ENCODE peak calls at places on chromosome 18, in six cellular contexts. C, F, Y, I, V and B are unnamed samples.

GRCh38 chr18:55414475-55414874 is 173.5 kb downstream of the TCF4 start:
- DNase-seq in V (no peak), Y (no peak), I (no peak), F (no peak), C (no peak), B (no peak)

GRCh38 chr18:23068692-23069305 is 66.5 kb upstream of the CABLES1 start:
- DNase-seq in C (no peak), F (no peak), I (no peak), V (no peak), Y (no peak), B (no peak)

GRCh38 chr18:44036500-44036899 is 644.2 kb upstream of the SETBP1 start:
- DNase-seq in Y (no peak), C (peak), F (no peak), V (peak), I (no peak), B (no peak)

GRCh38 chr18:22848618-22849017 is 84.5 kb upstream of the RBBP8 start:
- DNase-seq in C (peak), V (no peak), Y (no peak), F (no peak), I (no peak), B (no peak)

GRCh38 chr18:27653247-27653646 is 468.1 kb upstream of the CHST9 start:
- DNase-seq in Y (no peak), V (no peak), I (no peak), C (no peak), F (no peak), B (no peak)

GRCh38 chr18:21740724-21741510 is at the start of gene MIB1:
- DNase-seq in Y (peak), V (peak), I (peak), C (no peak), F (peak), B (peak)

GRCh38 chr18:58393295-58393694 is 235.6 kb downstream of the ALPK2 start:
- DNase-seq in C (no peak), I (no peak), F (no peak), Y (no peak), V (no peak), B (no peak)

GRCh38 chr18:64142904-64143303 is 6.0 kb downstream of the LINC00305 start:
- DNase-seq in I (no peak), F (no peak), V (no peak), C (no peak), Y (no peak), B (no peak)

DNA sequence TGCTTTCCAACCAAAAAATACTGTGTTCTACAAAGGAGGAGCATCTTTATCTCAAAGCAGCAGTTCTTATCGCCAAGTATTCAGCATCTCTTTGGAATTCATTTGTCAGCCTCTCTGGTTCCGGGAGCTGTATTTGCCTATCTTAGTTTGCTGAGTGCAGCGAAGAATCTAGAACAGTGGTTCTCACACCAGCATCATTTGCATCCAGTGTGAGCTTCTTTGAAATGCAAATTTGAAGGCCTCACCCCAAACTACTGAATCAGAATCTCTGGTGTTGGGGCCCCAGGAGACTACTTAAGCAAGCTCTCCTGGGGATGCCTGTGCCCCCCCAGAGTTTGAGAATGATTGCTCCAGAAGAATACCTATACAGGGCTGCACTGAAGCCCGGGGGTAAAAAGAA is 1.5 kb upstream of the PTPN2 start:
- DNase-seq in C (no peak), Y (no peak), I (no peak), V (no peak), F (no peak), B (no peak)
- TF ChIP-seq CTCF in C (no peak), Y (no peak), I (no peak), V (no peak), F (no peak), B (no peak)

GRCh38 chr18:30888344-30888743 is 154.2 kb downstream of the DSC3 start:
- DNase-seq in C (no peak), Y (no peak), V (no peak), F (no peak), I (no peak), B (no peak)

GRCh38 chr18:30886998-30887397 is 155.5 kb downstream of the DSC3 start:
- DNase-seq in Y (no peak), F (no peak), V (no peak), C (no peak), I (no peak), B (no peak)

GRCh38 chr18:30889582-30890301 is 152.8 kb downstream of the DSC3 start:
- DNase-seq in I (no peak), F (no peak), V (no peak), Y (peak), C (peak), B (peak)
- TF ChIP-seq CTCF in I (no peak), F (no peak), V (peak), Y (peak), C (no peak), B (peak)

GRCh38 chr18:75170916-75171315 is 38.0 kb downstream of the PTGR3 start:
- DNase-seq in Y (no peak), C (no peak), I (no peak), V (no peak), F (no peak), B (no peak)

GRCh38 chr18:75173758-75174157 is 35.2 kb downstream of the PTGR3 start:
- DNase-seq in I (no peak), Y (no peak), F (no peak), C (no peak), V (no peak), B (no peak)

GRCh38 chr18:75170022-75170789 is 38.7 kb downstream of the PTGR3 start:
- DNase-seq in I (no peak), V (peak), Y (no peak), F (no peak), C (no peak), B (no peak)

GRCh38 chr18:75172299-75173124 is 36.4 kb downstream of the PTGR3 start:
- DNase-seq in V (no peak), Y (no peak), F (no peak), I (no peak), C (no peak), B (no peak)

GRCh38 chr18:75173125-75173432 is 35.9 kb downstream of the PTGR3 start:
- DNase-seq in V (no peak), F (no peak), Y (no peak), I (no peak), C (peak), B (no peak)
- TF ChIP-seq CTCF in V (peak), F (no peak), Y (no peak), I (no peak), C (no peak), B (no peak)

GRCh38 chr18:8627107-8627472 is 17.9 kb downstream of the RAB12 start:
- DNase-seq in V (peak), I (no peak), F (no peak), Y (no peak), C (no peak), B (no peak)
- TF ChIP-seq CTCF in V (no peak), I (no peak), F (no peak), Y (no peak), C (no peak), B (no peak)

DNA sequence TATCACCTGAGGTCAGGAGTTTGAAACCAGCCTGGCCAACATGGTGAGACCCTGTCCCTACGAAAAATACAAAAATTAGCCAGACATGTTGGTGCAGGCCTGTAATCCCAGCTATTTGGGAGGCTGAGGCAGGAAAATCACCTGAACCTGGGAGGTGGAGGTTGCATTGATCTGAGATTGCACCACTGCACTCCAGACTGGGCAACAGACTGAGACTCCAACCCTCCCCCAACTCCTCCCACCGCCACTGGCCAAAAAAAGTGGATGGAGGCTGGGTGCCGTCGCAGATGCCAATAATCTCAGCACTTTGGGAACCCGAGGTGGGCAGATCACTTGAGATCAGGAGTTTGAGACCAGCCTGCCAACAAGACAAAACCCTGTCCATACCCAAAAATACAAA is 10.1 kb upstream of the SPIRE1 start:
- DNase-seq in F (no peak), I (no peak), C (no peak), V (no peak), Y (no peak), B (no peak)
- TF ChIP-seq CTCF in F (no peak), I (no peak), C (no peak), V (no peak), Y (no peak), B (no peak)